ENCODE peak calls at places on chromosomes 4 and X, in six cellular contexts. S is WTC11, V is H1, D is HCT116, Q is HepG2, F is K562. E is an unnamed sample.

GRCh38 chrX:46916273-46916672 is 4.1 kb downstream of the JADE3 start:
- DNase-seq in D (no peak), S (no peak), V (no peak), Q (no peak), F (no peak), E (no peak)

GRCh38 chr4:118740869-118741268 is 55.7 kb downstream of the METTL14 start:
- DNase-seq in Q (no peak), F (no peak), D (peak), V (no peak), S (no peak), E (no peak)

GRCh38 chrX:68843992-68844391 is 15.2 kb downstream of the EFNB1 start:
- DNase-seq in Q (no peak), D (no peak), F (no peak), V (no peak), S (no peak), E (no peak)

GRCh38 chr4:138688531-138689181 is 326.9 kb upstream of the NOCT start:
- DNase-seq in Q (no peak), F (no peak), V (no peak), D (no peak), S (no peak), E (no peak)

GRCh38 chr4:26208237-26208985 is 112.4 kb upstream of the RBPJ start:
- DNase-seq in D (no peak), S (no peak), Q (no peak), V (no peak), F (no peak), E (no peak)

GRCh38 chr4:22884157-22884556 is 191.4 kb downstream of the GBA3 start:
- DNase-seq in F (no peak), Q (no peak), D (no peak), V (no peak), S (no peak), E (no peak)

GRCh38 chrX:63754141-63754859 is 30.7 kb downstream of the ARHGEF9 start:
- DNase-seq in F (no peak), S (no peak), D (no peak), V (no peak), Q (no peak), E (no peak)

GRCh38 chrX:3728454-3728853 is 15.0 kb upstream of the PRKX start:
- DNase-seq in D (no peak), Q (no peak), F (peak), V (no peak), S (no peak), E (no peak)

GRCh38 chr4:54173281-54173912 is 55.7 kb upstream of the PDGFRA start:
- DNase-seq in F (no peak), Q (no peak), D (no peak), V (no peak), S (no peak), E (no peak)

GRCh38 chr4:27217261-27217769 is 356.7 kb downstream of the STIM2 start:
- DNase-seq in D (no peak), F (no peak), Q (no peak), V (no peak), S (no peak), E (no peak)

GRCh38 chrX:52870041-52870440 is 2.2 kb upstream of the XAGE3 start:
- DNase-seq in Q (no peak), F (no peak), V (no peak), D (no peak), S (no peak), E (no peak)

GRCh38 chrX:52867610-52868348 is at the start of gene XAGE3:
- DNase-seq in Q (no peak), D (no peak), S (no peak), F (no peak), V (no peak), E (no peak)

GRCh38 chrX:52865328-52865980 is 2.4 kb downstream of the XAGE3 start:
- DNase-seq in S (no peak), V (no peak), D (no peak), Q (no peak), F (no peak), E (no peak)
- TF ChIP-seq ATF3 in S (no peak), V (no peak), D (no peak), Q (no peak), F (no peak), E (no peak)

GRCh38 chrX:11944486-11944885 is 186.4 kb downstream of the MSL3 start:
- DNase-seq in D (no peak), Q (no peak), F (peak), V (peak), S (peak), E (no peak)
- TF ChIP-seq ATF3 in D (no peak), Q (no peak), F (no peak), V (no peak), S (no peak), E (no peak)

GRCh38 chr4:18691431-18692200 is 670.1 kb upstream of the LCORL start:
- DNase-seq in Q (peak), D (no peak), V (peak), F (no peak), S (peak), E (no peak)
- TF ChIP-seq ATF3 in Q (no peak), D (no peak), V (no peak), F (no peak), S (no peak), E (no peak)

GRCh38 chrX:125003746-125004446 is 315.8 kb upstream of the TEX13C start:
- DNase-seq in S (no peak), F (no peak), Q (no peak), D (no peak), V (no peak), E (no peak)
- TF ChIP-seq ATF3 in S (no peak), F (no peak), Q (no peak), D (no peak), V (no peak), E (no peak)

GRCh38 chr4:83708500-83709175 is 172.7 kb downstream of the GPAT3 start:
- DNase-seq in V (peak), S (peak), D (no peak), Q (no peak), F (no peak), E (no peak)
- TF ChIP-seq ATF3 in V (no peak), S (no peak), D (no peak), Q (no peak), F (no peak), E (no peak)

GRCh38 chr4:7233006-7233580 is 40.8 kb downstream of the SORCS2 start:
- DNase-seq in D (no peak), V (no peak), S (no peak), F (no peak), Q (no peak), E (no peak)

GRCh38 chr4:7234355-7235029 is 42.2 kb downstream of the SORCS2 start:
- DNase-seq in S (no peak), V (no peak), F (no peak), D (no peak), Q (no peak), E (no peak)

GRCh38 chr4:7235030-7235380 is 42.7 kb downstream of the SORCS2 start:
- DNase-seq in V (no peak), D (no peak), Q (no peak), S (no peak), F (no peak), E (no peak)

GRCh38 chr4:7233601-7234000 is 41.3 kb downstream of the SORCS2 start:
- DNase-seq in D (no peak), V (no peak), S (no peak), F (no peak), Q (no peak), E (no peak)

GRCh38 chr4:7232061-7232616 is 39.8 kb downstream of the SORCS2 start:
- DNase-seq in Q (no peak), F (no peak), S (no peak), V (no peak), D (no peak), E (no peak)
- TF ChIP-seq ATF3 in Q (no peak), F (no peak), S (no peak), V (no peak), D (no peak), E (no peak)

GRCh38 chr4:40923326-40924095 is 173.8 kb downstream of the NSUN7 start:
- DNase-seq in S (no peak), D (no peak), V (no peak), F (no peak), Q (no peak), E (no peak)
- TF ChIP-seq ATF3 in S (no peak), D (no peak), V (no peak), F (no peak), Q (no peak), E (no peak)

DNA sequence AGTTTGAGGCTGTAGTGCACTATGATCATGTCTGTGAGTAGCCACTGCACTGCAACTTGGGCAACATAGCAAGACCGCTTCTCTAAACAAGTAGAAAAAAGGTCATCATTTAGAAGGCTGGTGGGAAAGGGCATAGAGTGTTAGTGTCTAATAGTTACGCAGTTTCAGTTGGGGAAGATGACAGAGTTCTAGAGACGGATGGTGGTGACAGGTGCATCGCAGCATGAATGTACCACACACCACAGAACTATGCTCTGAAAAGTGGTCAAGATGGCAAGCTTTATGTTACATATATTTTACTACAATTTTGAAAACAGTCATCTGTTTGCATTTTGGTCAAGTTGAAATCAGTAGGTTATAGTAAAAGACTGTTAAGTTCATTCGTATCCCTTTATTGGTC is 23.7 kb upstream of the CLDN34 start:
- DNase-seq in Q (no peak), F (no peak), D (no peak), S (no peak), V (no peak), E (peak)
- TF ChIP-seq ATF3 in Q (no peak), F (no peak), D (no peak), S (no peak), V (no peak), E (no peak)

GRCh38 chrX:132022115-132022862 is 813 bp upstream of the STK26 start:
- DNase-seq in Q (peak), D (no peak), V (no peak), F (peak), S (peak), E (no peak)

GRCh38 chrX:132025085-132025484 is 2.0 kb downstream of the STK26 start:
- DNase-seq in F (peak), D (no peak), S (no peak), V (no peak), Q (peak), E (no peak)

GRCh38 chrX:132023117-132023895 is at the start of gene STK26:
- DNase-seq in F (peak), D (peak), Q (peak), V (peak), S (peak), E (no peak)

GRCh38 chrX:132022863-132023116 is 312 bp upstream of the STK26 start:
- DNase-seq in Q (no peak), F (no peak), V (peak), S (no peak), D (no peak), E (no peak)

GRCh38 chrX:132023896-132024386 is 839 bp downstream of the STK26 start:
- DNase-seq in D (no peak), S (peak), F (peak), Q (no peak), V (peak), E (no peak)
- TF ChIP-seq ATF3 in D (no peak), S (no peak), F (no peak), Q (no peak), V (no peak), E (no peak)

E was measured in GM12878.